ENCODE peak calls at places on chromosomes 12 and 14, in eight cellular contexts. P is Peyer's patch, F is uterus, Y is GM23338, B is astrocyte, X is AG04450, S is colonic mucosa, V is heart left ventricle. M is an unnamed sample.
A peak's percentile ranks its signal among the peaks of the same experiment; 100 is the strongest.

GRCh38 chr14:55074662-55075061 is 23.2 kb downstream of the MAPK1IP1L start:
- DNase-seq in P (no peak), F (no peak), Y (peak; percentile 18), B (peak; percentile 59), X (no peak), S (no peak), V (no peak), M (peak; percentile 42)

GRCh38 chr12:49348781-49349180 is 2.1 kb downstream of the DNAJC22 start:
- DNase-seq in P (no peak), F (no peak), Y (no peak), B (no peak), X (no peak), S (no peak), V (no peak), M (no peak)

GRCh38 chr12:106764738-106765137 is 9.7 kb upstream of the RIC8B start:
- DNase-seq in P (no peak), F (no peak), Y (no peak), B (no peak), X (no peak), S (no peak), V (no peak), M (peak; percentile 29)

GRCh38 chr14:63174760-63175191 is 29.5 kb upstream of the RHOJ start:
- DNase-seq in P (no peak), F (no peak), Y (peak; percentile 78), B (peak; percentile 98), X (peak; percentile 34), S (no peak), V (no peak), M (peak; percentile 76)

GRCh38 chr12:8914716-8915526 is 612 bp downstream of the PHC1 start:
- DNase-seq in P (peak; percentile 69), F (peak; percentile 46), Y (peak; percentile 78), B (peak; percentile 50), X (no peak), S (peak; percentile 64), V (peak; percentile 69), M (peak; percentile 72)

GRCh38 chr12:124036117-124037109 is 63.4 kb downstream of the ZNF664 start:
- DNase-seq in P (no peak), F (peak; percentile 61), Y (peak; percentile 69), B (peak; percentile 32), X (peak; percentile 15), S (peak; percentile 32), V (no peak), M (peak; percentile 42)

GRCh38 chr14:89252887-89253532 is 164.0 kb downstream of the FOXN3 start:
- DNase-seq in P (no peak), F (no peak), Y (peak; percentile 57), B (no peak), X (no peak), S (no peak), V (no peak), M (peak; percentile 50)

GRCh38 chr14:30193791-30194407 is 266.3 kb upstream of the PRKD1 start:
- DNase-seq in P (no peak), F (no peak), Y (no peak), B (peak; percentile 90), X (peak; percentile 87), S (no peak), V (no peak), M (peak; percentile 17)

GRCh38 chr12:92810370-92810769 is 107.6 kb downstream of the PLEKHG7 start:
- DNase-seq in P (no peak), F (no peak), Y (no peak), B (no peak), X (no peak), S (no peak), V (no peak), M (no peak)

GRCh38 chr14:73758392-73759182 is 44.4 kb upstream of the PNMA1 start:
- DNase-seq in P (peak; percentile 89), F (peak; percentile 75), Y (peak; percentile 90), B (peak; percentile 43), X (no peak), S (peak; percentile 87), V (peak; percentile 85), M (peak; percentile 87)

GRCh38 chr14:90630407-90630806 is 185.8 kb downstream of the TTC7B start:
- DNase-seq in P (no peak), F (no peak), Y (no peak), B (no peak), X (no peak), S (no peak), V (no peak), M (peak; percentile 38)

GRCh38 chr12:116597886-116598285 is 38.7 kb downstream of the MAP1LC3B2 start:
- DNase-seq in P (no peak), F (no peak), Y (no peak), B (no peak), X (no peak), S (no peak), V (no peak), M (no peak)

GRCh38 chr12:132285991-132286681 is 43.3 kb downstream of the GALNT9 start:
- DNase-seq in P (peak; percentile 61), F (peak; percentile 37), Y (peak; percentile 48), B (peak; percentile 53), X (peak; percentile 3), S (peak; percentile 50), V (peak; percentile 72), M (no peak)

GRCh38 chr12:4084631-4085030 is 188.9 kb upstream of the CCND2 start:
- DNase-seq in P (no peak), F (no peak), Y (no peak), B (no peak), X (no peak), S (no peak), V (no peak), M (no peak)

DNA sequence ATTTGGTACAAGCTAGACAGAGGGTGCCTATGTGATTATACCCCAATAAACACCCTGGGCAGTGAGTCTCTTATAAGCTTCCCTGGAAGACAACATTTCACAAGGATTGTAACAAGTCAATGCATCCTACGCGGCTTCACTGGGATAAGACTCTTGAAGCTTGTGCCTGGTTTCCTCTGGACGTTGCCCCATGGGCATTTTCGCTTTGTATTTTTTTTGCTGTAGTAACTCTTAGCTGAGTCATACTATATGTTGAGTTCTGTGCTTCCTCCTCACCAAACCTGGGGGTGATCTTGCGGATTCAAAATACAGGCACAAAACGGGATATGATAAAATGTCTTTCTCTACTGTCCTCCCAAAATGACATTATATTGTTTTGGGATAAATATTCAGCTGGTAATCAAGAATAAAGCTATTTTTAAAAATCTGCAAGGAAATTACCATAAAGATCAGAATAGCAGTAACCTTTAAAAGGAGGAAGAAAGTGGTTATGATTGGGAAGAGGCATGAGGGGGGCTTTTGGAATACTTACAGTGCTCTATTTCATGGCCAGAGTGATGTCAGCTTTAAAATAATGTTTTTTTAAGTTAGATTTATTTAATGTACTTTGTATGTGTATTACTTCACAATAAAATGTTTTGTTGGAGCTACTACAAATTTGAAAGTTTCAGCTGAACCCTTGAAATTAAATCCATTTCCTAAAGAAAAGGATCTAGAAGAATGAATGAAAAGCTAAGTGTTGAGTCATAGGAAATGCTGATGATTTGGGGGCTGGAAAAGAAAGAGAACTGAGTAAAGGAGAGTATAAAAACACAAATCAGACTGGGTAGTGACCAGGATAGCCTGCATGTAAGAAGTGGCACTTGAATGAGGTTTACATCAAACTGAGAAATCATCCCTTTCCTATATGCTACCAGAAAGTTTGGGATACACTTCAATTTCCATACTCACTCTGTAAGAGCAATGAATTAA is 14.7 kb downstream of the BTBD7 start:
- DNase-seq in P (no peak), F (no peak), Y (no peak), B (peak; percentile 38), X (no peak), S (no peak), V (no peak), M (peak; percentile 79)
- H3K4me3 ChIP-seq in P (no peak overlapping the region), F (no peak overlapping the region), Y (peak overlapping the region; percentile 12), B (peak overlapping the region; percentile 8), X (no peak overlapping the region), S (no peak overlapping the region), V (no peak overlapping the region), M (no peak overlapping the region)

GRCh38 chr14:51396222-51396815 is 156.3 kb downstream of the TMX1 start:
- DNase-seq in P (no peak), F (peak; percentile 63), Y (no peak), B (peak; percentile 99), X (peak; percentile 91), S (no peak), V (no peak), M (peak; percentile 92)

GRCh38 chr14:51394804-51395203 is 154.8 kb downstream of the TMX1 start:
- DNase-seq in P (no peak), F (no peak), Y (no peak), B (no peak), X (no peak), S (no peak), V (no peak), M (peak; percentile 65)

GRCh38 chr14:51394391-51394790 is 154.3 kb downstream of the TMX1 start:
- DNase-seq in P (no peak), F (no peak), Y (no peak), B (no peak), X (no peak), S (no peak), V (no peak), M (no peak)

GRCh38 chr14:51398898-51399297 is 158.9 kb downstream of the TMX1 start:
- DNase-seq in P (no peak), F (no peak), Y (no peak), B (peak; percentile 82), X (peak; percentile 52), S (no peak), V (no peak), M (peak; percentile 100)

GRCh38 chr14:51395361-51395849 is 155.4 kb downstream of the TMX1 start:
- DNase-seq in P (peak; percentile 45), F (peak; percentile 58), Y (peak; percentile 26), B (peak; percentile 81), X (peak; percentile 82), S (no peak), V (peak; percentile 75), M (peak; percentile 97)
- TF ChIP-seq CTCF in P (no peak), F (no peak), Y (no peak), B (no peak), X (no peak), S (no peak), V (no peak), M (no peak)

GRCh38 chr12:41936333-41936732 is 208.3 kb downstream of the GXYLT1 start:
- DNase-seq in P (no peak), F (no peak), Y (peak; percentile 33), B (no peak), X (no peak), S (no peak), V (no peak), M (no peak)

GRCh38 chr12:41932028-41932427 is 212.6 kb downstream of the GXYLT1 start:
- DNase-seq in P (no peak), F (no peak), Y (no peak), B (no peak), X (no peak), S (no peak), V (peak; percentile 58), M (no peak)

DNA sequence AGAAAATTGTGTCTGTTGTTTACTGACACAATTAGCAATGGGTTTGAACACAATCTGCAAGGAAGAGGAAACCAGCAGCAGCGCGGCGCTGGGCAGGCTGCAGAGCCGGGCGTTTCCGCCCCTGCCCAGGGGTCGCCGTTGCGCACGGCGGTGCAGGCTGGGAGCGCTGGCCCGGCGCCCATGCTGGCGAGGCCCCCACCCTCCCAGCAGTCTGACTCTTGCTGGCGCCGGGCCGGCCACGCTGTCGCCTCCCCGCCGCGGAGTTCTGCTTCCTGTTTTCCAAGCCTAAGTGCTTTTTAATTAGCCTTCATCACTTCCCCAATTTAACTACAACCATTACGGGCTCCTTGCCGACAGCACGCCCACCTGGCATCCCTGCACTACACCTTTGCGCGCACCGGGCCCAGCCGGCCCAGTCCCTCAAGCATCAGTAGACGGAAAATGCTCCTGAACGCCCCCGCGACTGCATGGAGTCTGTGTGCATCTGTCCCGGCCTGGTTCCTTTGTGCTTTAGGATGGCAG is 212.1 kb downstream of the GXYLT1 start:
- DNase-seq in P (peak; percentile 62), F (peak; percentile 32), Y (peak; percentile 70), B (peak; percentile 16), X (no peak), S (peak; percentile 36), V (peak; percentile 92), M (peak; percentile 18)
- H3K4me3 ChIP-seq in P (peak overlapping the region; percentile 41), F (peak overlapping the region; percentile 43), Y (peak overlapping the region; percentile 65), B (peak overlapping the region; percentile 59), X (peak overlapping the region; percentile 51), S (peak overlapping the region; percentile 31), V (peak overlapping the region; percentile 61), M (peak overlapping the region; percentile 32)

GRCh38 chr14:22830329-22831010 is 783 bp downstream of the MRPL52 start:
- DNase-seq in P (no peak), F (no peak), Y (no peak), B (no peak), X (no peak), S (no peak), V (no peak), M (no peak)
- TF ChIP-seq CTCF in P (no peak), F (no peak), Y (no peak), B (no peak), X (no peak), S (no peak), V (no peak), M (no peak)